ENCODE peak calls at places on chromosomes 4 and X, in four cellular contexts. T is hippocampal formation, M is ACHN, I is GM23248. S is an unnamed sample.

GRCh38 chr4:125397226-125397625 is 82.5 kb downstream of the FAT4 start:
- DNase-seq in T (no peak), I (no peak), M (no peak), S (no peak)

GRCh38 chr4:37503231-37503630 is 182.9 kb downstream of the RELL1 start:
- DNase-seq in M (no peak), T (no peak), I (no peak), S (peak)

GRCh38 chr4:302381-302780 is 2.9 kb downstream of the ZNF732 start:
- DNase-seq in M (no peak), T (no peak), I (no peak), S (no peak)

GRCh38 chr4:47752214-47752613 is 85.7 kb downstream of the CORIN start:
- DNase-seq in T (no peak), I (no peak), M (no peak), S (no peak)

GRCh38 chrX:9829308-9830267 is 43.4 kb downstream of the SHROOM2 start:
- DNase-seq in M (peak), I (peak), T (no peak), S (no peak)

GRCh38 chr4:173518419-173519102 is 11.5 kb downstream of the HAND2 start:
- DNase-seq in M (no peak), T (no peak), I (no peak), S (no peak)

GRCh38 chrX:47012131-47012530 is 66.1 kb upstream of the RGN start:
- DNase-seq in I (no peak), M (no peak), T (no peak), S (no peak)

GRCh38 chr4:22850055-22850454 is 157.3 kb downstream of the GBA3 start:
- DNase-seq in T (no peak), I (no peak), M (no peak), S (no peak)

GRCh38 chrX:68599256-68600152 is 48.0 kb upstream of the STARD8 start:
- DNase-seq in T (no peak), I (peak), M (peak), S (no peak)

GRCh38 chr4:186204611-186205144 is 13.3 kb downstream of the CYP4V2 start:
- DNase-seq in T (no peak), M (no peak), I (no peak), S (no peak)

GRCh38 chr4:54746228-54746627 is 88.5 kb downstream of the KIT start:
- DNase-seq in T (no peak), I (peak), M (no peak), S (no peak)

GRCh38 chrX:34586936-34587335 is 70.1 kb downstream of the TMEM47 start:
- DNase-seq in I (no peak), T (no peak), M (no peak), S (no peak)

GRCh38 chr4:174437324-174437723 is 85.0 kb downstream of the HPGD start:
- DNase-seq in T (no peak), M (no peak), I (peak), S (no peak)

GRCh38 chr4:59966758-59967157 is 1233.4 kb upstream of the ADGRL3 start:
- DNase-seq in I (no peak), T (no peak), M (no peak), S (no peak)

GRCh38 chrX:97126020-97126419 is 242.3 kb downstream of the RPA4 start:
- DNase-seq in I (peak), T (no peak), M (no peak), S (no peak)

GRCh38 chrX:105695451-105695850 is 126.9 kb upstream of the NRK start:
- DNase-seq in M (no peak), T (no peak), I (no peak), S (no peak)

GRCh38 chr4:151801547-151802516 is 41.0 kb upstream of the GATB start:
- DNase-seq in M (peak), T (no peak), I (peak), S (no peak)

GRCh38 chr4:41185614-41186609 is 28.4 kb downstream of the APBB2 start:
- DNase-seq in M (peak), I (peak), T (no peak), S (no peak)

GRCh38 chr4:88135362-88135663 is 23.1 kb downstream of the ABCG2 start:
- DNase-seq in T (no peak), M (no peak), I (no peak), S (no peak)

GRCh38 chr4:39469429-39470077 is 10.7 kb downstream of the LIAS start:
- DNase-seq in T (no peak), I (peak), M (peak), S (peak)

GRCh38 chrX:106619797-106620196 is 8.0 kb downstream of the RADX start:
- DNase-seq in T (no peak), M (peak), I (peak), S (no peak)

GRCh38 chrX:20988118-20988517 is 386.1 kb upstream of the CNKSR2 start:
- DNase-seq in I (peak), T (no peak), M (no peak), S (no peak)

GRCh38 chr4:5802565-5802964 is 90.3 kb downstream of the CRMP1 start:
- DNase-seq in T (no peak), I (no peak), M (no peak), S (no peak)

GRCh38 chrX:115642895-115643530 is 82.0 kb downstream of the PLS3 start:
- DNase-seq in T (no peak), I (peak), M (peak), S (no peak)

GRCh38 chr4:126742048-126742447 is 890.7 kb upstream of the INTU start:
- DNase-seq in I (no peak), T (no peak), M (no peak), S (no peak)

GRCh38 chr4:151674804-151675290 is 86.0 kb downstream of the GATB start:
- DNase-seq in I (peak), T (peak), M (no peak), S (peak)

S was measured in substantia nigra.